ENCODE peak calls at places on chromosomes 16 and 17, in ten cellular contexts. One of them, this sample, is unnamed.

GRCh38 chr17:50790619-50791018 is 23.3 kb upstream of the ANKRD40CL start:
- DNase-seq in EL: no peak
- DNase-seq in Calu3: no peak
- DNase-seq in right cardiac atrium: no peak
- DNase-seq in heart left ventricle: no peak
- DNase-seq in transverse colon: no peak
- DNase-seq in NCI-H446: no peak
- DNase-seq in stromal cell of bone marrow: no peak
- DNase-seq in hypothalamus: no peak
- DNase-seq in left cardiac atrium: no peak
- DNase-seq in this sample: no peak

GRCh38 chr17:48012151-48012520 is 25.5 kb downstream of the COPZ2 start:
- DNase-seq in EL: peak
- DNase-seq in Calu3: peak
- DNase-seq in right cardiac atrium: peak
- DNase-seq in heart left ventricle: peak
- DNase-seq in transverse colon: peak
- DNase-seq in NCI-H446: peak
- DNase-seq in stromal cell of bone marrow: no peak
- DNase-seq in hypothalamus: no peak
- DNase-seq in left cardiac atrium: peak
- DNase-seq in this sample: peak

GRCh38 chr17:18250259-18250658 is 8.3 kb downstream of the FLII start:
- DNase-seq in EL: no peak
- DNase-seq in Calu3: no peak
- DNase-seq in right cardiac atrium: no peak
- DNase-seq in heart left ventricle: no peak
- DNase-seq in transverse colon: peak
- DNase-seq in NCI-H446: no peak
- DNase-seq in stromal cell of bone marrow: no peak
- DNase-seq in hypothalamus: no peak
- DNase-seq in left cardiac atrium: no peak
- DNase-seq in this sample: no peak

GRCh38 chr17:57782642-57783337 is 37.7 kb upstream of the CCDC182 start:
- DNase-seq in EL: no peak
- DNase-seq in Calu3: no peak
- DNase-seq in right cardiac atrium: no peak
- DNase-seq in heart left ventricle: no peak
- DNase-seq in transverse colon: no peak
- DNase-seq in NCI-H446: no peak
- DNase-seq in stromal cell of bone marrow: no peak
- DNase-seq in hypothalamus: no peak
- DNase-seq in left cardiac atrium: no peak
- DNase-seq in this sample: no peak

GRCh38 chr17:78900816-78901215 is 2.2 kb downstream of the CEP295NL start:
- DNase-seq in EL: no peak
- DNase-seq in Calu3: no peak
- DNase-seq in right cardiac atrium: peak
- DNase-seq in heart left ventricle: no peak
- DNase-seq in transverse colon: no peak
- DNase-seq in NCI-H446: no peak
- DNase-seq in stromal cell of bone marrow: no peak
- DNase-seq in hypothalamus: no peak
- DNase-seq in left cardiac atrium: no peak
- DNase-seq in this sample: peak

GRCh38 chr16:10751291-10751697 is 7.7 kb downstream of the NUBP1 start:
- DNase-seq in EL: no peak
- DNase-seq in Calu3: no peak
- DNase-seq in right cardiac atrium: no peak
- DNase-seq in heart left ventricle: no peak
- DNase-seq in transverse colon: no peak
- DNase-seq in NCI-H446: no peak
- DNase-seq in stromal cell of bone marrow: no peak
- DNase-seq in hypothalamus: no peak
- DNase-seq in left cardiac atrium: no peak
- DNase-seq in this sample: no peak

GRCh38 chr17:19677736-19678379 is 29.3 kb downstream of the ALDH3A2 start:
- DNase-seq in EL: no peak
- DNase-seq in Calu3: no peak
- DNase-seq in right cardiac atrium: no peak
- DNase-seq in heart left ventricle: no peak
- DNase-seq in transverse colon: no peak
- DNase-seq in NCI-H446: no peak
- DNase-seq in stromal cell of bone marrow: no peak
- DNase-seq in hypothalamus: no peak
- DNase-seq in left cardiac atrium: no peak
- DNase-seq in this sample: no peak

GRCh38 chr17:29847527-29847931 is 82.5 kb downstream of the SSH2 start:
- DNase-seq in EL: no peak
- DNase-seq in Calu3: no peak
- DNase-seq in right cardiac atrium: no peak
- DNase-seq in heart left ventricle: no peak
- DNase-seq in transverse colon: no peak
- DNase-seq in NCI-H446: no peak
- DNase-seq in stromal cell of bone marrow: no peak
- DNase-seq in hypothalamus: no peak
- DNase-seq in left cardiac atrium: no peak
- DNase-seq in this sample: no peak

GRCh38 chr17:9432867-9433495 is 142.6 kb downstream of the STX8 start:
- DNase-seq in EL: no peak
- DNase-seq in Calu3: no peak
- DNase-seq in right cardiac atrium: no peak
- DNase-seq in heart left ventricle: no peak
- DNase-seq in transverse colon: no peak
- DNase-seq in NCI-H446: no peak
- DNase-seq in stromal cell of bone marrow: peak
- DNase-seq in hypothalamus: no peak
- DNase-seq in left cardiac atrium: no peak
- DNase-seq in this sample: no peak

GRCh38 chr16:46991729-46992704 is 18.5 kb upstream of the DNAJA2 start:
- DNase-seq in EL: no peak
- DNase-seq in Calu3: no peak
- DNase-seq in right cardiac atrium: no peak
- DNase-seq in heart left ventricle: no peak
- DNase-seq in transverse colon: no peak
- DNase-seq in NCI-H446: no peak
- DNase-seq in stromal cell of bone marrow: no peak
- DNase-seq in hypothalamus: no peak
- DNase-seq in left cardiac atrium: no peak
- DNase-seq in this sample: no peak

GRCh38 chr17:20210614-20211013 is 201.5 kb downstream of the SPECC1 start:
- DNase-seq in EL: no peak
- DNase-seq in Calu3: no peak
- DNase-seq in right cardiac atrium: peak
- DNase-seq in heart left ventricle: no peak
- DNase-seq in transverse colon: no peak
- DNase-seq in NCI-H446: no peak
- DNase-seq in stromal cell of bone marrow: no peak
- DNase-seq in hypothalamus: no peak
- DNase-seq in left cardiac atrium: no peak
- DNase-seq in this sample: no peak

GRCh38 chr17:10618202-10618635 is 38.9 kb downstream of the MYH3 start:
- DNase-seq in EL: peak
- DNase-seq in Calu3: peak
- DNase-seq in right cardiac atrium: peak
- DNase-seq in heart left ventricle: peak
- DNase-seq in transverse colon: peak
- DNase-seq in NCI-H446: peak
- DNase-seq in stromal cell of bone marrow: peak
- DNase-seq in hypothalamus: peak
- DNase-seq in left cardiac atrium: peak
- DNase-seq in this sample: no peak

GRCh38 chr17:66664336-66664735 is 170.6 kb upstream of the CACNG5 start:
- DNase-seq in EL: no peak
- DNase-seq in Calu3: no peak
- DNase-seq in right cardiac atrium: no peak
- DNase-seq in heart left ventricle: no peak
- DNase-seq in transverse colon: no peak
- DNase-seq in NCI-H446: no peak
- DNase-seq in stromal cell of bone marrow: no peak
- DNase-seq in hypothalamus: no peak
- DNase-seq in left cardiac atrium: no peak
- DNase-seq in this sample: no peak

GRCh38 chr17:66635646-66636045 is 199.3 kb upstream of the CACNG5 start:
- DNase-seq in EL: no peak
- DNase-seq in Calu3: no peak
- DNase-seq in right cardiac atrium: no peak
- DNase-seq in heart left ventricle: no peak
- DNase-seq in transverse colon: no peak
- DNase-seq in NCI-H446: no peak
- DNase-seq in stromal cell of bone marrow: no peak
- DNase-seq in hypothalamus: no peak
- DNase-seq in left cardiac atrium: no peak
- DNase-seq in this sample: no peak

This sample was measured in Right ventricle myocardium inferior.